ENCODE peak calls at places on chromosomes 4 and X, in ten cellular contexts. V is A549, X is H9, T is endothelial cell of umbilical vein, Z is neural progenitor cell, G is PC-3, M is mesenchymal stem cell, C is mammary epithelial cell, K is OCI-LY7, D is hepatocyte. N is an unnamed sample.
A peak's percentile ranks its signal among the peaks of the same experiment; 100 is the strongest.

GRCh38 chr4:41981456-41981855 is at the start of gene DCAF4L1:
- DNase-seq in Z (no peak), V (no peak), M (no peak), K (no peak), G (no peak), T (no peak), C (no peak), D (no peak), X (no peak), N (peak; percentile 8)

GRCh38 chr4:151992301-151992700 is 231.5 kb upstream of the GATB start:
- DNase-seq in Z (no peak), G (no peak), M (no peak), C (peak; percentile 33), V (no peak), T (no peak), K (no peak), X (no peak), D (no peak), N (no peak)

GRCh38 chr4:3640587-3640962 is 108.4 kb upstream of the LRPAP1 start:
- DNase-seq in X (no peak), K (no peak), D (no peak), T (no peak), V (no peak), Z (no peak), C (no peak), G (no peak), M (peak; percentile 1), N (peak; percentile 88)

GRCh38 chr4:127778102-127778501 is 4.0 kb upstream of the HSPA4L start:
- DNase-seq in D (no peak), G (no peak), T (no peak), M (no peak), Z (peak; percentile 63), V (no peak), K (no peak), X (no peak), C (no peak), N (no peak)

GRCh38 chr4:139506774-139507173 is 49.2 kb downstream of the SETD7 start:
- DNase-seq in X (no peak), K (no peak), G (no peak), D (no peak), M (no peak), Z (no peak), V (no peak), T (no peak), C (no peak), N (no peak)

GRCh38 chr4:121822796-121823504 is 733 bp downstream of the CCNA2 start:
- DNase-seq in K (peak; percentile 74), Z (peak; percentile 52), V (peak; percentile 23), C (peak; percentile 10), M (peak; percentile 52), X (peak; percentile 32), D (peak; percentile 45), G (peak; percentile 27), T (peak; percentile 39), N (peak; percentile 52)

GRCh38 chrX:32874839-32875238 is 336.5 kb downstream of the DMD start:
- DNase-seq in C (no peak), T (no peak), Z (no peak), V (no peak), M (no peak), X (no peak), K (no peak), G (no peak), D (no peak), N (no peak)

GRCh38 chrX:140526138-140526537 is 21.3 kb upstream of the SOX3 start:
- DNase-seq in T (no peak), C (no peak), M (peak; percentile 25), V (no peak), Z (peak; percentile 29), D (no peak), X (peak; percentile 52), K (no peak), G (no peak), N (no peak)

GRCh38 chr4:167890226-167890625 is 202.1 kb upstream of the ANXA10 start:
- DNase-seq in X (no peak), T (no peak), C (no peak), K (no peak), M (no peak), V (no peak), D (no peak), G (no peak), Z (no peak), N (peak; percentile 3)

GRCh38 chr4:56976283-56976877 is 1.0 kb downstream of the NOA1 start:
- DNase-seq in M (peak; percentile 35), G (no peak), Z (no peak), K (peak; percentile 7), V (no peak), C (peak; percentile 9), T (peak; percentile 25), X (no peak), D (no peak), N (peak; percentile 79)

GRCh38 chrX:38126179-38126578 is 94.5 kb downstream of the SRPX start:
- DNase-seq in G (no peak), M (no peak), V (no peak), C (no peak), Z (no peak), X (no peak), D (no peak), T (peak; percentile 10), K (no peak), N (no peak)

GRCh38 chr4:3868146-3868840 is 102.1 kb downstream of the ADRA2C start:
- DNase-seq in V (no peak), C (no peak), X (peak; percentile 77), K (no peak), Z (peak; percentile 87), G (peak; percentile 23), D (peak; percentile 42), M (no peak), T (no peak), N (peak; percentile 93)

GRCh38 chr4:6595897-6596537 is 21.0 kb downstream of the MAN2B2 start:
- DNase-seq in G (peak; percentile 23), T (no peak), C (no peak), M (no peak), V (peak; percentile 17), X (peak; percentile 81), Z (no peak), D (no peak), K (peak; percentile 65), N (peak; percentile 5)

GRCh38 chr4:13484749-13485345 is 707 bp upstream of the RAB28 start:
- DNase-seq in V (peak; percentile 8), C (no peak), K (peak; percentile 49), G (peak; percentile 16), D (peak; percentile 29), Z (peak; percentile 25), M (peak; percentile 68), T (no peak), X (no peak), N (peak; percentile 77)

GRCh38 chr4:184792334-184792733 is 33.4 kb downstream of the ACSL1 start:
- DNase-seq in D (no peak), G (no peak), X (no peak), M (peak; percentile 50), V (no peak), C (no peak), K (no peak), Z (no peak), T (no peak), N (no peak)

GRCh38 chr4:94406668-94407437 is 44.9 kb upstream of the PDLIM5 start:
- DNase-seq in V (no peak), D (peak; percentile 93), K (peak; percentile 70), G (peak; percentile 85), X (peak; percentile 51), T (peak; percentile 86), M (peak; percentile 81), Z (peak; percentile 84), C (peak; percentile 59), N (peak; percentile 32)

GRCh38 chr4:165151734-165152133 is 39.1 kb upstream of the TMEM192 start:
- DNase-seq in M (peak; percentile 11), D (no peak), V (no peak), K (no peak), T (no peak), X (no peak), G (peak; percentile 35), Z (no peak), C (peak; percentile 18), N (peak; percentile 56)

GRCh38 chr4:26130173-26130572 is 190.6 kb upstream of the RBPJ start:
- DNase-seq in D (no peak), T (no peak), K (no peak), V (no peak), C (no peak), G (no peak), X (no peak), M (no peak), Z (no peak), N (no peak)

DNA sequence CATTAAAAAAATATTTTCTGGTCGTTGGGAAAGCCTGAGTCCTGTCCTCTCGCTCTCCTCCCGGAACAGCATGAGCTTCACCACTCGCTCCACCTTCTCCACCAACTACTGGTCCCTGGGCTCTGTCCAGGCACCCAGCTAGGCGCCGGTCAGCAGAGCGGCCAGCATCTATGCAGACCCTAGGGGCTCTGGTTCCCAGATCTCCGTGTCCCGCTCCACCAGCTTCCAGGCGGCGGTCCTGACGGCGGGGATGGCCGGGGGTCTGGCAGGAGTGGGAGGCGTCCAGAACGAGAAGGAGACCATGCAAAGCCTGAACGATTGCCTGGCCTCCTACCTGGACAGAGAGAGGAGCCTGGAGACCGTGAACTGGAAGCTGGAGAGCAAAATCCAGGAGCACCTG is 807.2 kb upstream of the NDST4 start:
- DNase-seq in T (no peak), G (no peak), Z (no peak), M (no peak), K (no peak), X (no peak), D (no peak), V (no peak), C (no peak), N (no peak)
- H3K4me1 ChIP-seq in T (no peaks in the 10 kb centered on the region), G (no peaks in the 10 kb centered on the region), Z (no peaks in the 10 kb centered on the region), M (no peaks in the 10 kb centered on the region), K (no peaks in the 10 kb centered on the region), X (no peaks in the 10 kb centered on the region), D (no peaks in the 10 kb centered on the region), V (no peaks in the 10 kb centered on the region), C (no peaks in the 10 kb centered on the region), N (no peaks in the 10 kb centered on the region)

DNA sequence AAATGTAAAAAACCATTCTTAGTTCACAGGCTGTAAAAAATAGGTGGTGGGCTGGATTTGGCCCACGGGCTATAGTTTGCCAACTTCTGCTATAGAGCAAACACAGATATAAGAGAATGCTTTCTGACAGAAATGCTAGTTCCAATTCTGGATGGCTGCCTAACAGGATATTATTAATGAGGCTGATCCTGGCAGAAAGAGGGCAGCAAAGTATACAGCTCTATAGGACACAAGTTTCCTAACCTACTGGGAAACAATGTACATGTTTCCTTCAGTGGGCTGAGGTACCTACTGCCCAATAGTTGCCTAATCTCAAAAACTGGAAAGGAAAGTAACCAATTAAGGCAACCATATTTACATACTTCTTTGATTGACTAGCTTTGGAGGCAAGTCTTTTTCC is 58.2 kb upstream of the UCP1 start:
- DNase-seq in X (no peak), C (no peak), M (no peak), D (no peak), K (no peak), Z (no peak), T (peak; percentile 59), V (no peak), G (peak; percentile 22), N (no peak)
- H3K4me2 ChIP-seq in X (no peak overlapping the region), C (no peak overlapping the region), M (no peak overlapping the region), D (no peak overlapping the region), K (no peak overlapping the region), Z (no peak overlapping the region), T (no peak overlapping the region), V (no peak overlapping the region), G (no peak overlapping the region), N (no peak overlapping the region)

GRCh38 chr4:158771776-158772175 is 3.0 kb downstream of the FNIP2 start:
- DNase-seq in K (no peak), C (no peak), V (no peak), M (no peak), X (no peak), G (no peak), T (peak; percentile 85), Z (no peak), D (no peak), N (no peak)
- H3K27ac ChIP-seq in K (no peak overlapping the region), C (no peak overlapping the region), V (no peak overlapping the region), M (no peak overlapping the region), X (no peak overlapping the region), G (no peak overlapping the region), T (no peak overlapping the region), Z (no peak overlapping the region), D (no peak overlapping the region), N (no peak overlapping the region)

GRCh38 chr4:148434075-148434773 is 8.0 kb downstream of the NR3C2 start:
- DNase-seq in G (no peak), T (peak; percentile 49), V (no peak), M (no peak), Z (no peak), X (no peak), K (no peak), D (no peak), C (no peak), N (no peak)
- H3K4me1 ChIP-seq in G (peaks cover 5% of the 10 kb centered on the region), T (peaks cover 13% of the 10 kb centered on the region), V (peaks cover 5% of the 10 kb centered on the region), M (no peaks in the 10 kb centered on the region), Z (no peaks in the 10 kb centered on the region), X (no peaks in the 10 kb centered on the region), K (peaks cover under 1% of the 10 kb centered on the region), D (no peaks in the 10 kb centered on the region), C (no peaks in the 10 kb centered on the region), N (no peaks in the 10 kb centered on the region)

N was measured in osteoblast.